ENCODE peak calls at places on chromosomes 16 and 17, in seven cellular contexts. One of them, this sample, is unnamed.

GRCh38 chr16:21001262-21001661 is 100.7 kb downstream of the LYRM1 start:
- DNase-seq in esophagus squamous epithelium: no peak
- DNase-seq in pancreas: no peak
- DNase-seq in cardiac muscle cell: peak; percentile 26
- DNase-seq in HepG2: peak; percentile 46
- DNase-seq in sigmoid colon: no peak
- DNase-seq in H1: no peak
- DNase-seq in this sample: peak; percentile 70

GRCh38 chr16:6663668-6664067 is 669.0 kb upstream of the RBFOX1 start:
- DNase-seq in cardiac muscle cell: no peak
- DNase-seq in H1: no peak
- DNase-seq in HepG2: no peak
- DNase-seq in sigmoid colon: no peak
- DNase-seq in pancreas: no peak
- DNase-seq in esophagus squamous epithelium: no peak
- DNase-seq in this sample: no peak

GRCh38 chr17:42422958-42423712 is at the start of gene CAVIN1:
- DNase-seq in sigmoid colon: peak; percentile 100
- DNase-seq in cardiac muscle cell: peak; percentile 99
- DNase-seq in esophagus squamous epithelium: peak; percentile 49
- DNase-seq in HepG2: peak; percentile 90
- DNase-seq in H1: peak; percentile 89
- DNase-seq in pancreas: peak; percentile 94
- DNase-seq in this sample: peak; percentile 100

GRCh38 chr16:88713568-88714419 is 7.5 kb downstream of the CTU2 start:
- DNase-seq in esophagus squamous epithelium: no peak
- DNase-seq in sigmoid colon: no peak
- DNase-seq in cardiac muscle cell: no peak
- DNase-seq in H1: no peak
- DNase-seq in pancreas: no peak
- DNase-seq in HepG2: no peak
- DNase-seq in this sample: no peak

GRCh38 chr17:41329279-41329925 is 13.9 kb upstream of the KRTAP17-1 start:
- DNase-seq in sigmoid colon: no peak
- DNase-seq in pancreas: no peak
- DNase-seq in esophagus squamous epithelium: no peak
- DNase-seq in HepG2: peak; percentile 52
- DNase-seq in cardiac muscle cell: peak; percentile 48
- DNase-seq in H1: peak; percentile 27
- DNase-seq in this sample: no peak

GRCh38 chr17:1928976-1929375 is 96.2 kb downstream of the RTN4RL1 start:
- DNase-seq in HepG2: no peak
- DNase-seq in pancreas: no peak
- DNase-seq in cardiac muscle cell: no peak
- DNase-seq in sigmoid colon: no peak
- DNase-seq in H1: no peak
- DNase-seq in esophagus squamous epithelium: no peak
- DNase-seq in this sample: no peak

GRCh38 chr17:17388657-17389496 is 85.7 kb downstream of the NT5M start:
- DNase-seq in pancreas: peak; percentile 45
- DNase-seq in esophagus squamous epithelium: no peak
- DNase-seq in sigmoid colon: no peak
- DNase-seq in HepG2: no peak
- DNase-seq in H1: no peak
- DNase-seq in cardiac muscle cell: no peak
- DNase-seq in this sample: no peak

GRCh38 chr16:1503110-1503955 is 10.2 kb downstream of the TELO2 start:
- DNase-seq in H1: no peak
- DNase-seq in sigmoid colon: no peak
- DNase-seq in HepG2: no peak
- DNase-seq in pancreas: no peak
- DNase-seq in cardiac muscle cell: no peak
- DNase-seq in esophagus squamous epithelium: no peak
- DNase-seq in this sample: no peak

GRCh38 chr16:6528217-6528616 is 804.4 kb upstream of the RBFOX1 start:
- DNase-seq in pancreas: no peak
- DNase-seq in cardiac muscle cell: no peak
- DNase-seq in HepG2: peak; percentile 4
- DNase-seq in H1: no peak
- DNase-seq in esophagus squamous epithelium: no peak
- DNase-seq in sigmoid colon: no peak
- DNase-seq in this sample: peak; percentile 66

GRCh38 chr17:20205609-20206008 is 196.4 kb downstream of the SPECC1 start:
- DNase-seq in sigmoid colon: no peak
- DNase-seq in H1: no peak
- DNase-seq in esophagus squamous epithelium: no peak
- DNase-seq in HepG2: no peak
- DNase-seq in pancreas: no peak
- DNase-seq in cardiac muscle cell: no peak
- DNase-seq in this sample: no peak

DNA sequence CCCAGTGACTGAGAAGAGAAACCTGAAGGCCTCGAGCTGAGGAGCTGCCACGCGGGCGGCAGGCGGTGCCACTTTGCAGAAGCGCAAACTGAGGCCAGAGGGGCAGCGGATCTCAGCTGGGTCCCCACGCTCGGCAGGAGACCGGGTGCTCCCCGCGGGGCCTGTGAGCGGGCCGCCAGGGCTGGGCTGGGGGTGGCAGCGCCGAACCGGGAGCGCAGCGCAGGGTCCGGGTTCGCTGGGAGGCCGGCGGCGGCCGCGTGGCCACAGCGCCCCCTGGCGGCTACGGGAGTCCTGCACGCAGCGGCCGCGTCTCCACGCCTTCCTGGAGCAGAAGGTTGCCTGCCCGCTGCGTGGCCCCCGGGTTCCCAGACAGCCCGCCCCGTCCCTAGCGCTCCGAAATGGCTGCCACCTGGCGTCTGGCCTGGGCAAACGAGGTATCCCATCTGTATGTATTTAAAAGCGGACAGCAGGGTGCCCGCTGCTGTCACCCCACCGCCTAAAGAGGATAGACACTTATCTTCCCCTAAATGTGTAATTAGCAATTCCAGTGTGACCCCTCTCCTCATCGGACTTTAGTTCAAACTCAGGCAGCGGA is 96.1 kb upstream of the CDH5 start:
- DNase-seq in pancreas: peak; percentile 68
- DNase-seq in cardiac muscle cell: peak; percentile 90
- DNase-seq in sigmoid colon: peak; percentile 78
- DNase-seq in esophagus squamous epithelium: no peak
- DNase-seq in H1: peak; percentile 51
- DNase-seq in HepG2: peak; percentile 65
- DNase-seq in this sample: no peak
- H3K4me3 ChIP-seq in pancreas: peak overlapping the region; percentile 18
- H3K4me3 ChIP-seq in cardiac muscle cell: no peak overlapping the region
- H3K4me3 ChIP-seq in sigmoid colon: peak overlapping the region; percentile 41
- H3K4me3 ChIP-seq in esophagus squamous epithelium: peak overlapping the region; percentile 12
- H3K4me3 ChIP-seq in H1: peak overlapping the region; percentile 29
- H3K4me3 ChIP-seq in HepG2: peak overlapping the region; percentile 44
- H3K4me3 ChIP-seq in this sample: peak overlapping the region; percentile 50

GRCh38 chr16:57899771-57900661 is 70.9 kb downstream of the CNGB1 start:
- DNase-seq in cardiac muscle cell: peak; percentile 82
- DNase-seq in H1: no peak
- DNase-seq in HepG2: peak; percentile 60
- DNase-seq in sigmoid colon: peak; percentile 79
- DNase-seq in esophagus squamous epithelium: no peak
- DNase-seq in pancreas: peak; percentile 75
- DNase-seq in this sample: no peak
- H3K27ac ChIP-seq in cardiac muscle cell: no peak overlapping the region
- H3K27ac ChIP-seq in H1: no peak overlapping the region
- H3K27ac ChIP-seq in HepG2: no peak overlapping the region
- H3K27ac ChIP-seq in sigmoid colon: no peak overlapping the region
- H3K27ac ChIP-seq in esophagus squamous epithelium: no peak overlapping the region
- H3K27ac ChIP-seq in pancreas: no peak overlapping the region
- H3K27ac ChIP-seq in this sample: no peak overlapping the region

GRCh38 chr17:6753565-6753964 is 2.3 kb upstream of the XAF1 start:
- DNase-seq in cardiac muscle cell: peak; percentile 14
- DNase-seq in pancreas: no peak
- DNase-seq in sigmoid colon: no peak
- DNase-seq in HepG2: no peak
- DNase-seq in esophagus squamous epithelium: no peak
- DNase-seq in H1: no peak
- DNase-seq in this sample: no peak

GRCh38 chr17:6757747-6758146 is 1.9 kb downstream of the XAF1 start:
- DNase-seq in HepG2: no peak
- DNase-seq in H1: no peak
- DNase-seq in esophagus squamous epithelium: no peak
- DNase-seq in sigmoid colon: no peak
- DNase-seq in pancreas: no peak
- DNase-seq in cardiac muscle cell: no peak
- DNase-seq in this sample: no peak

GRCh38 chr17:6755281-6755680 is 565 bp upstream of the XAF1 start:
- DNase-seq in H1: no peak
- DNase-seq in sigmoid colon: peak; percentile 76
- DNase-seq in cardiac muscle cell: peak; percentile 87
- DNase-seq in pancreas: no peak
- DNase-seq in esophagus squamous epithelium: no peak
- DNase-seq in HepG2: no peak
- DNase-seq in this sample: no peak

GRCh38 chr17:6756425-6757012 is 673 bp downstream of the XAF1 start:
- DNase-seq in pancreas: no peak
- DNase-seq in esophagus squamous epithelium: no peak
- DNase-seq in sigmoid colon: no peak
- DNase-seq in HepG2: no peak
- DNase-seq in cardiac muscle cell: no peak
- DNase-seq in H1: no peak
- DNase-seq in this sample: no peak

DNA sequence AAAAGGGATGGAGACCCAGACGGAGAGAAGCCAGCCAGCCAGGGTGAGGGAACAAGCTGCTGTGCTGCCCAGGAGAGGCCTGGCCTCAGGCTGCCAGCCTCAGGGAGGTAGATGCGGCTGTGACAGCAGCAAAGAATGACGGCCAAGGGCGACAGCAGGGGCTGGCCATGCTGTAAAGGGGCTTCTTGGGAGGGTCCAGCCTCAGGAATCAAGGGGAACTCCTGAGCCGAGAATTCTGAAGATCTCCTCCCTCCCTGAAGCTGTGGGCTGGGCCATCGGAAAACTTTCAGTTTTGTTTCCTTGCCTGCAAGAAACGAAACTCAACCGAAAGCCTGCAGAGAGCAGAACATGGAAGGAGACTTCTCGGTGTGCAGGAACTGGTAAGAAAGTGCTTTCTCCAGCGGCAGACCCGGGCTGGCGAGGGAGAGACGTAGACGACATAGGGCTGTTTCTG is at the start of gene XAF1:
- DNase-seq in H1: no peak
- DNase-seq in cardiac muscle cell: peak; percentile 72
- DNase-seq in sigmoid colon: peak; percentile 68
- DNase-seq in HepG2: no peak
- DNase-seq in pancreas: no peak
- DNase-seq in esophagus squamous epithelium: no peak
- DNase-seq in this sample: no peak
- H3K4me3 ChIP-seq in H1: no peak within 1 kb of the TSS
- H3K4me3 ChIP-seq in cardiac muscle cell: no peak within 1 kb of the TSS
- H3K4me3 ChIP-seq in sigmoid colon: peak within 1 kb of the TSS; percentile 55
- H3K4me3 ChIP-seq in HepG2: peak within 1 kb of the TSS; percentile 59
- H3K4me3 ChIP-seq in pancreas: peak within 1 kb of the TSS; percentile 18
- H3K4me3 ChIP-seq in esophagus squamous epithelium: peak within 1 kb of the TSS; percentile 34
- H3K4me3 ChIP-seq in this sample: peak within 1 kb of the TSS; percentile 67

GRCh38 chr16:79772028-79772427 is 171.5 kb upstream of the MAF start:
- DNase-seq in H1: no peak
- DNase-seq in sigmoid colon: no peak
- DNase-seq in pancreas: no peak
- DNase-seq in cardiac muscle cell: no peak
- DNase-seq in HepG2: no peak
- DNase-seq in esophagus squamous epithelium: no peak
- DNase-seq in this sample: no peak

GRCh38 chr16:79768594-79768993 is 168.1 kb upstream of the MAF start:
- DNase-seq in cardiac muscle cell: no peak
- DNase-seq in H1: no peak
- DNase-seq in esophagus squamous epithelium: no peak
- DNase-seq in pancreas: no peak
- DNase-seq in HepG2: no peak
- DNase-seq in sigmoid colon: no peak
- DNase-seq in this sample: no peak

GRCh38 chr16:79770244-79771064 is 169.9 kb upstream of the MAF start:
- DNase-seq in H1: peak; percentile 67
- DNase-seq in esophagus squamous epithelium: peak; percentile 17
- DNase-seq in pancreas: peak; percentile 91
- DNase-seq in cardiac muscle cell: peak; percentile 90
- DNase-seq in sigmoid colon: peak; percentile 96
- DNase-seq in HepG2: peak; percentile 63
- DNase-seq in this sample: peak; percentile 96

GRCh38 chr16:79767597-79768280 is 167.2 kb upstream of the MAF start:
- DNase-seq in sigmoid colon: no peak
- DNase-seq in H1: no peak
- DNase-seq in esophagus squamous epithelium: no peak
- DNase-seq in HepG2: peak; percentile 40
- DNase-seq in pancreas: no peak
- DNase-seq in cardiac muscle cell: peak; percentile 51
- DNase-seq in this sample: no peak

DNA sequence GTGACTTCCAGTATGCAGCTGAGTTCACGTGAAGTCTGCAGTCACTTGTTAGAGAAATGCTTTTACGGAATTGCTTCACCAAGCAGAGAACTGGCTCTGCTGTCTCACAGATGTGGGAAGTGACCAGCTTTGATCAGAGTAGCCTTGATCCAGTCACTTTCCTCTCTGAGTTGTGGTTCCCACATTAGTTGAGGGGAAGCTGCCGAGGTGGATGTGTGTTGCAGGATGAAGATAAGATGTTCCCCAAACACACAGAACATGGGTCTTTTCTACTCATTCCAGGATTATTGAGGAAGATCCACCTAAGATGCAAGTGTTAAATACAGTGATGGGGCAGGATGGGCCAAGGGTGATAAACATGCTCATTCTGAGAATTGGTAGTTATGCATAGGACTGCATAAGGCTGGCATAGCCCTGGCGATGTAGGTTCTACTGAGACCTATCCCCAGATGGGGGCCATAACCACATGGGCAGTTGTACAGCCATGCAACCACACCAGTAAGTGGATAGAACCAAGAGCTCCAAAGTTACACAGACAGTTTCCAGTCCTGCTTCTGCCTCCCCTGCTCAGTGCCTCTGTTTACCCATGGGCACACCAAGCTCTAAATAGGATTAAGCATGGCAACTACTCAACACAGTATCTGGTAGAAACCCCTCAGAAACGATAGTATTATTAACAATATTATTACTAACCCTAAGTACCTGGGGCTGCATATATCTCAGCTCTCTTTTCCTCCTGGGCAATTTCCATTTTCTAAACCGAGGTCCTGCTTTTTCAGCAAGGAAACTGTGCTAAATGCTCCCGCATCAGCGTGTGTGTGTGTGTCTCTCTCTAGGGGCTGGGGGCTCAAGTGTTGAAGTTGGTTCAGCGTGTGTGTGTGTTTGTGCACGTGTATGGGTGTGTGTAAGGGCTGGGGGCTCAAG is 169.0 kb upstream of the MAF start:
- DNase-seq in esophagus squamous epithelium: no peak
- DNase-seq in H1: no peak
- DNase-seq in sigmoid colon: no peak
- DNase-seq in pancreas: no peak
- DNase-seq in HepG2: no peak
- DNase-seq in cardiac muscle cell: no peak
- DNase-seq in this sample: no peak
- H3K27ac ChIP-seq in esophagus squamous epithelium: peak overlapping the region; percentile 92
- H3K27ac ChIP-seq in H1: no peak overlapping the region
- H3K27ac ChIP-seq in sigmoid colon: peak overlapping the region; percentile 86
- H3K27ac ChIP-seq in pancreas: no peak overlapping the region
- H3K27ac ChIP-seq in HepG2: no peak overlapping the region
- H3K27ac ChIP-seq in cardiac muscle cell: no peak overlapping the region
- H3K27ac ChIP-seq in this sample: peak overlapping the region; percentile 82

This sample was measured in esophagus muscularis mucosa.